ENCODE peak calls at places on chromosome 2, in six cellular contexts. One of them, this sample, is unnamed.
A peak's percentile ranks its signal among the peaks of the same experiment; 100 is the strongest.

GRCh38 chr2:190404487-190404886 is 3.7 kb upstream of the MFSD6 start:
- DNase-seq in mucosa of gallbladder: no peak
- DNase-seq in cardiac muscle cell: peak; percentile 55
- DNase-seq in stimulated activated CD4-positive, alpha-beta T cell treated with anti-CD3 and anti-CD28 coated beads, Interleukin-1b, Interleukin-23, amount 100 ng/mL, for 24 hours: no peak
- DNase-seq in lower leg skin: no peak
- DNase-seq in GM18507: no peak
- DNase-seq in this sample: no peak

GRCh38 chr2:27833931-27834330 is 56.3 kb downstream of the RBKS start:
- DNase-seq in mucosa of gallbladder: no peak
- DNase-seq in GM18507: no peak
- DNase-seq in lower leg skin: no peak
- DNase-seq in stimulated activated CD4-positive, alpha-beta T cell treated with anti-CD3 and anti-CD28 coated beads, Interleukin-1b, Interleukin-23, amount 100 ng/mL, for 24 hours: no peak
- DNase-seq in cardiac muscle cell: no peak
- DNase-seq in this sample: no peak

GRCh38 chr2:9656270-9656766 is 25.5 kb upstream of the YWHAQ start:
- DNase-seq in cardiac muscle cell: peak; percentile 91
- DNase-seq in stimulated activated CD4-positive, alpha-beta T cell treated with anti-CD3 and anti-CD28 coated beads, Interleukin-1b, Interleukin-23, amount 100 ng/mL, for 24 hours: peak; percentile 33
- DNase-seq in mucosa of gallbladder: no peak
- DNase-seq in lower leg skin: no peak
- DNase-seq in GM18507: peak; percentile 55
- DNase-seq in this sample: peak; percentile 50

GRCh38 chr2:65602851-65603250 is 170.5 kb upstream of the SPRED2 start:
- DNase-seq in GM18507: no peak
- DNase-seq in mucosa of gallbladder: no peak
- DNase-seq in stimulated activated CD4-positive, alpha-beta T cell treated with anti-CD3 and anti-CD28 coated beads, Interleukin-1b, Interleukin-23, amount 100 ng/mL, for 24 hours: no peak
- DNase-seq in cardiac muscle cell: no peak
- DNase-seq in lower leg skin: no peak
- DNase-seq in this sample: no peak

GRCh38 chr2:229731916-229732315 is 17.6 kb upstream of the DNER start:
- DNase-seq in lower leg skin: no peak
- DNase-seq in cardiac muscle cell: peak; percentile 80
- DNase-seq in stimulated activated CD4-positive, alpha-beta T cell treated with anti-CD3 and anti-CD28 coated beads, Interleukin-1b, Interleukin-23, amount 100 ng/mL, for 24 hours: no peak
- DNase-seq in GM18507: no peak
- DNase-seq in mucosa of gallbladder: no peak
- DNase-seq in this sample: no peak

GRCh38 chr2:137705296-137705695 is 259.0 kb upstream of the HNMT start:
- DNase-seq in mucosa of gallbladder: no peak
- DNase-seq in stimulated activated CD4-positive, alpha-beta T cell treated with anti-CD3 and anti-CD28 coated beads, Interleukin-1b, Interleukin-23, amount 100 ng/mL, for 24 hours: no peak
- DNase-seq in cardiac muscle cell: no peak
- DNase-seq in lower leg skin: no peak
- DNase-seq in GM18507: no peak
- DNase-seq in this sample: no peak

GRCh38 chr2:1800716-1801388 is 56.5 kb upstream of the PXDN start:
- DNase-seq in GM18507: no peak
- DNase-seq in cardiac muscle cell: no peak
- DNase-seq in stimulated activated CD4-positive, alpha-beta T cell treated with anti-CD3 and anti-CD28 coated beads, Interleukin-1b, Interleukin-23, amount 100 ng/mL, for 24 hours: no peak
- DNase-seq in lower leg skin: no peak
- DNase-seq in mucosa of gallbladder: no peak
- DNase-seq in this sample: no peak

GRCh38 chr2:241726459-241726858 is 8.0 kb upstream of the D2HGDH start:
- DNase-seq in cardiac muscle cell: no peak
- DNase-seq in lower leg skin: no peak
- DNase-seq in stimulated activated CD4-positive, alpha-beta T cell treated with anti-CD3 and anti-CD28 coated beads, Interleukin-1b, Interleukin-23, amount 100 ng/mL, for 24 hours: no peak
- DNase-seq in mucosa of gallbladder: no peak
- DNase-seq in GM18507: no peak
- DNase-seq in this sample: no peak

GRCh38 chr2:165970663-165971062 is 17.1 kb upstream of the TTC21B start:
- DNase-seq in GM18507: no peak
- DNase-seq in cardiac muscle cell: no peak
- DNase-seq in mucosa of gallbladder: no peak
- DNase-seq in lower leg skin: no peak
- DNase-seq in stimulated activated CD4-positive, alpha-beta T cell treated with anti-CD3 and anti-CD28 coated beads, Interleukin-1b, Interleukin-23, amount 100 ng/mL, for 24 hours: no peak
- DNase-seq in this sample: no peak

GRCh38 chr2:208607694-208608093 is 201.1 kb downstream of the PTH2R start:
- DNase-seq in mucosa of gallbladder: no peak
- DNase-seq in cardiac muscle cell: no peak
- DNase-seq in GM18507: no peak
- DNase-seq in lower leg skin: no peak
- DNase-seq in stimulated activated CD4-positive, alpha-beta T cell treated with anti-CD3 and anti-CD28 coated beads, Interleukin-1b, Interleukin-23, amount 100 ng/mL, for 24 hours: no peak
- DNase-seq in this sample: no peak

GRCh38 chr2:12778369-12778768 is 61.6 kb downstream of the TRIB2 start:
- DNase-seq in lower leg skin: no peak
- DNase-seq in stimulated activated CD4-positive, alpha-beta T cell treated with anti-CD3 and anti-CD28 coated beads, Interleukin-1b, Interleukin-23, amount 100 ng/mL, for 24 hours: no peak
- DNase-seq in mucosa of gallbladder: no peak
- DNase-seq in cardiac muscle cell: no peak
- DNase-seq in GM18507: no peak
- DNase-seq in this sample: no peak

GRCh38 chr2:69911985-69912563 is 2.8 kb upstream of the MXD1 start:
- DNase-seq in stimulated activated CD4-positive, alpha-beta T cell treated with anti-CD3 and anti-CD28 coated beads, Interleukin-1b, Interleukin-23, amount 100 ng/mL, for 24 hours: no peak
- DNase-seq in mucosa of gallbladder: no peak
- DNase-seq in cardiac muscle cell: peak; percentile 75
- DNase-seq in lower leg skin: no peak
- DNase-seq in GM18507: no peak
- DNase-seq in this sample: no peak

GRCh38 chr2:172105715-172106124 is 3.0 kb upstream of the DLX2 start:
- DNase-seq in GM18507: no peak
- DNase-seq in lower leg skin: no peak
- DNase-seq in mucosa of gallbladder: no peak
- DNase-seq in cardiac muscle cell: no peak
- DNase-seq in stimulated activated CD4-positive, alpha-beta T cell treated with anti-CD3 and anti-CD28 coated beads, Interleukin-1b, Interleukin-23, amount 100 ng/mL, for 24 hours: no peak
- DNase-seq in this sample: no peak

GRCh38 chr2:230908595-230909191 is 16.3 kb downstream of the GPR55 start:
- DNase-seq in GM18507: no peak
- DNase-seq in lower leg skin: no peak
- DNase-seq in mucosa of gallbladder: no peak
- DNase-seq in cardiac muscle cell: peak; percentile 67
- DNase-seq in stimulated activated CD4-positive, alpha-beta T cell treated with anti-CD3 and anti-CD28 coated beads, Interleukin-1b, Interleukin-23, amount 100 ng/mL, for 24 hours: peak; percentile 42
- DNase-seq in this sample: peak; percentile 52

GRCh38 chr2:29104589-29105164 is 10.5 kb upstream of the CLIP4 start:
- DNase-seq in cardiac muscle cell: no peak
- DNase-seq in lower leg skin: no peak
- DNase-seq in stimulated activated CD4-positive, alpha-beta T cell treated with anti-CD3 and anti-CD28 coated beads, Interleukin-1b, Interleukin-23, amount 100 ng/mL, for 24 hours: no peak
- DNase-seq in GM18507: no peak
- DNase-seq in mucosa of gallbladder: no peak
- DNase-seq in this sample: no peak

GRCh38 chr2:128095201-128095600 is 4.2 kb downstream of the UGGT1 start:
- DNase-seq in cardiac muscle cell: no peak
- DNase-seq in stimulated activated CD4-positive, alpha-beta T cell treated with anti-CD3 and anti-CD28 coated beads, Interleukin-1b, Interleukin-23, amount 100 ng/mL, for 24 hours: no peak
- DNase-seq in GM18507: no peak
- DNase-seq in mucosa of gallbladder: no peak
- DNase-seq in lower leg skin: no peak
- DNase-seq in this sample: no peak

GRCh38 chr2:71469403-71470398 is 16.3 kb downstream of the DYSF start:
- DNase-seq in mucosa of gallbladder: no peak
- DNase-seq in cardiac muscle cell: no peak
- DNase-seq in stimulated activated CD4-positive, alpha-beta T cell treated with anti-CD3 and anti-CD28 coated beads, Interleukin-1b, Interleukin-23, amount 100 ng/mL, for 24 hours: no peak
- DNase-seq in GM18507: no peak
- DNase-seq in lower leg skin: no peak
- DNase-seq in this sample: no peak

GRCh38 chr2:235333076-235333475 is 160.8 kb upstream of the AGAP1 start:
- DNase-seq in stimulated activated CD4-positive, alpha-beta T cell treated with anti-CD3 and anti-CD28 coated beads, Interleukin-1b, Interleukin-23, amount 100 ng/mL, for 24 hours: no peak
- DNase-seq in GM18507: no peak
- DNase-seq in cardiac muscle cell: no peak
- DNase-seq in lower leg skin: no peak
- DNase-seq in mucosa of gallbladder: no peak
- DNase-seq in this sample: no peak

GRCh38 chr2:173050684-173051083 is 25.0 kb upstream of the MAP3K20 start:
- DNase-seq in GM18507: no peak
- DNase-seq in cardiac muscle cell: no peak
- DNase-seq in lower leg skin: no peak
- DNase-seq in stimulated activated CD4-positive, alpha-beta T cell treated with anti-CD3 and anti-CD28 coated beads, Interleukin-1b, Interleukin-23, amount 100 ng/mL, for 24 hours: no peak
- DNase-seq in mucosa of gallbladder: no peak
- DNase-seq in this sample: no peak

GRCh38 chr2:205245652-205246051 is 436.6 kb upstream of the NRP2 start:
- DNase-seq in stimulated activated CD4-positive, alpha-beta T cell treated with anti-CD3 and anti-CD28 coated beads, Interleukin-1b, Interleukin-23, amount 100 ng/mL, for 24 hours: no peak
- DNase-seq in mucosa of gallbladder: no peak
- DNase-seq in cardiac muscle cell: peak; percentile 26
- DNase-seq in lower leg skin: no peak
- DNase-seq in GM18507: no peak
- DNase-seq in this sample: no peak

GRCh38 chr2:159904127-159904564 is 106.1 kb upstream of the CD302 start:
- DNase-seq in lower leg skin: no peak
- DNase-seq in cardiac muscle cell: no peak
- DNase-seq in mucosa of gallbladder: no peak
- DNase-seq in GM18507: no peak
- DNase-seq in stimulated activated CD4-positive, alpha-beta T cell treated with anti-CD3 and anti-CD28 coated beads, Interleukin-1b, Interleukin-23, amount 100 ng/mL, for 24 hours: peak; percentile 19
- DNase-seq in this sample: peak; percentile 15

GRCh38 chr2:207265849-207266248 is 100.1 kb upstream of the KLF7 start:
- DNase-seq in lower leg skin: no peak
- DNase-seq in stimulated activated CD4-positive, alpha-beta T cell treated with anti-CD3 and anti-CD28 coated beads, Interleukin-1b, Interleukin-23, amount 100 ng/mL, for 24 hours: no peak
- DNase-seq in cardiac muscle cell: no peak
- DNase-seq in GM18507: no peak
- DNase-seq in mucosa of gallbladder: no peak
- DNase-seq in this sample: no peak

GRCh38 chr2:177271981-177272666 is 7.6 kb upstream of the NFE2L2 start:
- DNase-seq in cardiac muscle cell: no peak
- DNase-seq in mucosa of gallbladder: no peak
- DNase-seq in stimulated activated CD4-positive, alpha-beta T cell treated with anti-CD3 and anti-CD28 coated beads, Interleukin-1b, Interleukin-23, amount 100 ng/mL, for 24 hours: no peak
- DNase-seq in lower leg skin: no peak
- DNase-seq in GM18507: no peak
- DNase-seq in this sample: no peak

GRCh38 chr2:62202019-62202722 is 6.3 kb downstream of the B3GNT2 start:
- DNase-seq in lower leg skin: no peak
- DNase-seq in GM18507: peak; percentile 32
- DNase-seq in mucosa of gallbladder: no peak
- DNase-seq in stimulated activated CD4-positive, alpha-beta T cell treated with anti-CD3 and anti-CD28 coated beads, Interleukin-1b, Interleukin-23, amount 100 ng/mL, for 24 hours: no peak
- DNase-seq in cardiac muscle cell: no peak
- DNase-seq in this sample: no peak

GRCh38 chr2:54386993-54387590 is 69.0 kb upstream of the SPTBN1 start:
- DNase-seq in mucosa of gallbladder: no peak
- DNase-seq in GM18507: no peak
- DNase-seq in stimulated activated CD4-positive, alpha-beta T cell treated with anti-CD3 and anti-CD28 coated beads, Interleukin-1b, Interleukin-23, amount 100 ng/mL, for 24 hours: no peak
- DNase-seq in cardiac muscle cell: peak; percentile 69
- DNase-seq in lower leg skin: no peak
- DNase-seq in this sample: no peak

GRCh38 chr2:213846856-213847255 is 562.6 kb downstream of the SPAG16 start:
- DNase-seq in cardiac muscle cell: no peak
- DNase-seq in lower leg skin: no peak
- DNase-seq in GM18507: no peak
- DNase-seq in stimulated activated CD4-positive, alpha-beta T cell treated with anti-CD3 and anti-CD28 coated beads, Interleukin-1b, Interleukin-23, amount 100 ng/mL, for 24 hours: no peak
- DNase-seq in mucosa of gallbladder: no peak
- DNase-seq in this sample: no peak

GRCh38 chr2:190879474-190880373 is 897 bp upstream of the GLS start:
- DNase-seq in stimulated activated CD4-positive, alpha-beta T cell treated with anti-CD3 and anti-CD28 coated beads, Interleukin-1b, Interleukin-23, amount 100 ng/mL, for 24 hours: peak; percentile 27
- DNase-seq in mucosa of gallbladder: no peak
- DNase-seq in lower leg skin: no peak
- DNase-seq in cardiac muscle cell: peak; percentile 63
- DNase-seq in GM18507: no peak
- DNase-seq in this sample: peak; percentile 52

This sample was measured in stimulated activated CD8-positive, alpha-beta memory T cell treated with anti-CD3 and anti-CD28 coated beads, Interleukin-7, amount 100 ng/mL, for 4 hours.